ENCODE peak calls at places on chromosome 7, in nine cellular contexts. U is neural crest cell, Q is GM23338, O is ovary, C is hepatocyte, B is neural progenitor cell, L is OCI-LY7, T is heart right ventricle, N is Calu3. F is an unnamed sample.
A peak's percentile ranks its signal among the peaks of the same experiment; 100 is the strongest.

GRCh38 chr7:123679614-123680013 is 23.9 kb downstream of the LMOD2 start:
- DNase-seq in N (no peak), B (no peak), Q (no peak), T (peak; percentile 33), U (no peak), C (no peak), O (no peak), L (no peak), F (no peak)

GRCh38 chr7:98209166-98209920 is 1.9 kb upstream of the BHLHA15 start:
- DNase-seq in T (no peak), N (no peak), O (no peak), B (no peak), U (no peak), Q (no peak), C (no peak), L (no peak), F (no peak)

GRCh38 chr7:73879977-73880681 is 19.2 kb downstream of the TMEM270 start:
- DNase-seq in B (no peak), C (no peak), O (no peak), N (no peak), Q (no peak), T (no peak), L (no peak), U (no peak), F (no peak)

GRCh38 chr7:131095346-131095745 is 232.3 kb upstream of the MKLN1 start:
- DNase-seq in T (no peak), L (no peak), N (no peak), O (no peak), C (no peak), B (no peak), U (no peak), Q (no peak), F (no peak)

GRCh38 chr7:28956608-28957063 is 1.5 kb downstream of the TRIL start:
- DNase-seq in T (peak; percentile 56), O (peak; percentile 66), B (peak; percentile 88), L (no peak), N (peak; percentile 91), Q (peak; percentile 87), C (peak; percentile 80), U (peak; percentile 76), F (peak; percentile 63)

GRCh38 chr7:8724080-8724718 is 290.8 kb downstream of the NXPH1 start:
- DNase-seq in O (no peak), Q (peak; percentile 91), C (peak; percentile 68), U (peak; percentile 58), L (peak; percentile 40), T (peak; percentile 25), B (peak; percentile 90), N (peak; percentile 74), F (peak; percentile 59)

GRCh38 chr7:149715476-149715875 is 57.9 kb downstream of the ZNF467 start:
- DNase-seq in Q (no peak), C (no peak), B (no peak), U (no peak), O (no peak), T (no peak), N (no peak), L (no peak), F (no peak)

GRCh38 chr7:30238721-30239441 is 45.5 kb upstream of the ZNRF2 start:
- DNase-seq in Q (no peak), U (no peak), T (no peak), B (no peak), N (peak; percentile 85), L (peak; percentile 28), C (peak; percentile 60), O (no peak), F (peak; percentile 49)

GRCh38 chr7:97128736-97129135 is 11.2 kb downstream of the SDHAF3 start:
- DNase-seq in N (no peak), Q (no peak), B (no peak), T (no peak), U (no peak), O (no peak), L (no peak), C (no peak), F (no peak)
- TF ChIP-seq CTCF in N (no peak), Q (no peak), B (no peak), T (no peak), U (no peak), O (no peak), L (no peak), C (no peak), F (no peak)

GRCh38 chr7:20241491-20242261 is 24.5 kb upstream of the MACC1 start:
- DNase-seq in U (no peak), L (no peak), N (peak; percentile 25), Q (no peak), B (no peak), C (no peak), O (no peak), T (no peak), F (no peak)
- TF ChIP-seq CTCF in U (no peak), L (no peak), N (no peak), Q (no peak), B (no peak), C (no peak), O (no peak), T (no peak), F (no peak)

GRCh38 chr7:139127648-139128047 is 18.1 kb upstream of the ZC3HAV1 start:
- DNase-seq in Q (no peak), O (no peak), T (no peak), L (peak; percentile 35), N (no peak), C (no peak), U (no peak), B (no peak), F (no peak)
- TF ChIP-seq CTCF in Q (no peak), O (no peak), T (no peak), L (peak; percentile 61), N (no peak), C (no peak), U (no peak), B (no peak), F (peak; percentile 8)

GRCh38 chr7:55367283-55367840 is 2.2 kb downstream of the LANCL2 start:
- DNase-seq in U (no peak), O (no peak), T (no peak), B (no peak), C (no peak), N (no peak), L (no peak), Q (no peak), F (no peak)

GRCh38 chr7:55365103-55365679 is at the start of gene LANCL2:
- DNase-seq in Q (peak; percentile 72), L (no peak), N (no peak), C (no peak), B (peak; percentile 85), T (no peak), U (no peak), O (no peak), F (no peak)

GRCh38 chr7:55366461-55367138 is 1.5 kb downstream of the LANCL2 start:
- DNase-seq in C (no peak), O (no peak), T (no peak), B (peak; percentile 17), L (peak; percentile 57), Q (peak; percentile 57), U (peak; percentile 8), N (peak; percentile 31), F (no peak)

GRCh38 chr7:55363386-55364170 is 1.6 kb upstream of the LANCL2 start:
- DNase-seq in N (no peak), B (no peak), C (no peak), O (no peak), Q (no peak), L (no peak), T (no peak), U (no peak), F (no peak)

GRCh38 chr7:55365680-55366460 is 733 bp downstream of the LANCL2 start:
- DNase-seq in T (peak; percentile 94), O (peak; percentile 93), Q (peak; percentile 94), N (peak; percentile 99), C (peak; percentile 97), B (peak; percentile 97), L (peak; percentile 96), U (peak; percentile 89), F (peak; percentile 95)
- TF ChIP-seq CTCF in T (no peak), O (peak; percentile 16), Q (peak; percentile 26), N (peak; percentile 46), C (peak; percentile 10), B (peak; percentile 45), L (peak; percentile 36), U (peak; percentile 40), F (peak; percentile 38)

GRCh38 chr7:50185188-50185587 is 92.1 kb upstream of the ZPBP start:
- DNase-seq in L (no peak), N (no peak), B (no peak), O (no peak), U (no peak), T (no peak), Q (no peak), C (no peak), F (no peak)
- TF ChIP-seq CTCF in L (no peak), N (no peak), B (no peak), O (no peak), U (no peak), T (no peak), Q (no peak), C (no peak), F (no peak)

GRCh38 chr7:121624922-121625321 is 228.8 kb upstream of the FAM3C start:
- DNase-seq in U (no peak), O (no peak), B (no peak), Q (no peak), N (no peak), L (no peak), C (no peak), T (peak; percentile 63), F (no peak)
- TF ChIP-seq CTCF in U (no peak), O (no peak), B (no peak), Q (no peak), N (no peak), L (no peak), C (no peak), T (no peak), F (no peak)

F was measured in GM13976.